ENCODE peak calls at places on chromosomes 1 and 21, in six cellular contexts. One of them, this sample, is unnamed.

GRCh38 chr1:174818951-174819350 is 180.8 kb upstream of the CACYBP start:
- DNase-seq in endothelial cell of umbilical vein: no peak
- DNase-seq in H1: no peak
- DNase-seq in K562: no peak
- DNase-seq in A549: no peak
- DNase-seq in HepG2: no peak
- DNase-seq in this sample: no peak

GRCh38 chr1:13823126-13823880 is 123.3 kb downstream of the PRDM2 start:
- DNase-seq in endothelial cell of umbilical vein: no peak
- DNase-seq in H1: no peak
- DNase-seq in K562: no peak
- DNase-seq in A549: no peak
- DNase-seq in HepG2: no peak
- DNase-seq in this sample: no peak

GRCh38 chr1:18191037-18191867 is 83.7 kb downstream of the IGSF21 start:
- DNase-seq in endothelial cell of umbilical vein: no peak
- DNase-seq in H1: no peak
- DNase-seq in K562: no peak
- DNase-seq in A549: no peak
- DNase-seq in HepG2: no peak
- DNase-seq in this sample: no peak

GRCh38 chr1:41805771-41806471 is 112.8 kb downstream of the HIVEP3 start:
- DNase-seq in endothelial cell of umbilical vein: no peak
- DNase-seq in H1: no peak
- DNase-seq in K562: no peak
- DNase-seq in A549: no peak
- DNase-seq in HepG2: no peak
- DNase-seq in this sample: no peak

GRCh38 chr1:202615501-202616354 is 94.5 kb downstream of the SYT2 start:
- DNase-seq in endothelial cell of umbilical vein: peak
- DNase-seq in H1: no peak
- DNase-seq in K562: no peak
- DNase-seq in A549: no peak
- DNase-seq in HepG2: no peak
- DNase-seq in this sample: no peak

GRCh38 chr1:206808615-206809014 is 36.3 kb upstream of the IL10 start:
- DNase-seq in endothelial cell of umbilical vein: no peak
- DNase-seq in H1: no peak
- DNase-seq in K562: peak
- DNase-seq in A549: no peak
- DNase-seq in HepG2: peak
- DNase-seq in this sample: no peak

GRCh38 chr21:45852886-45853400 is 128.6 kb upstream of the COL6A1 start:
- DNase-seq in endothelial cell of umbilical vein: no peak
- DNase-seq in H1: no peak
- DNase-seq in K562: no peak
- DNase-seq in A549: no peak
- DNase-seq in HepG2: no peak
- DNase-seq in this sample: no peak

GRCh38 chr21:17050156-17050555 is 462.7 kb upstream of the CXADR start:
- DNase-seq in endothelial cell of umbilical vein: no peak
- DNase-seq in H1: no peak
- DNase-seq in K562: no peak
- DNase-seq in A549: no peak
- DNase-seq in HepG2: no peak
- DNase-seq in this sample: no peak

GRCh38 chr1:82604524-82604923 is 803.8 kb downstream of the ADGRL2 start:
- DNase-seq in endothelial cell of umbilical vein: no peak
- DNase-seq in H1: no peak
- DNase-seq in K562: no peak
- DNase-seq in A549: no peak
- DNase-seq in HepG2: no peak
- DNase-seq in this sample: peak

GRCh38 chr1:107939256-107939655 is 25.7 kb downstream of the VAV3 start:
- DNase-seq in endothelial cell of umbilical vein: no peak
- DNase-seq in H1: no peak
- DNase-seq in K562: no peak
- DNase-seq in A549: no peak
- DNase-seq in HepG2: no peak
- DNase-seq in this sample: no peak

GRCh38 chr1:153353226-153353947 is 4.3 kb upstream of the S100A9 start:
- DNase-seq in endothelial cell of umbilical vein: no peak
- DNase-seq in H1: peak
- DNase-seq in K562: peak
- DNase-seq in A549: peak
- DNase-seq in HepG2: peak
- DNase-seq in this sample: peak

GRCh38 chr1:155078496-155079209 is at the start of gene EFNA3:
- DNase-seq in endothelial cell of umbilical vein: peak
- DNase-seq in H1: peak
- DNase-seq in K562: peak
- DNase-seq in A549: peak
- DNase-seq in HepG2: no peak
- DNase-seq in this sample: peak

GRCh38 chr1:44407430-44408180 is 2.5 kb downstream of the RNF220 start:
- DNase-seq in endothelial cell of umbilical vein: no peak
- DNase-seq in H1: peak
- DNase-seq in K562: no peak
- DNase-seq in A549: no peak
- DNase-seq in HepG2: no peak
- DNase-seq in this sample: peak

GRCh38 chr1:72066431-72066830 is 215.9 kb downstream of the NEGR1 start:
- DNase-seq in endothelial cell of umbilical vein: no peak
- DNase-seq in H1: no peak
- DNase-seq in K562: no peak
- DNase-seq in A549: no peak
- DNase-seq in HepG2: no peak
- DNase-seq in this sample: no peak

GRCh38 chr1:112618114-112618720 is 724 bp downstream of the ST7L start:
- DNase-seq in endothelial cell of umbilical vein: peak
- DNase-seq in H1: no peak
- DNase-seq in K562: no peak
- DNase-seq in A549: no peak
- DNase-seq in HepG2: no peak
- DNase-seq in this sample: no peak

GRCh38 chr1:81998165-81998564 is 197.4 kb downstream of the ADGRL2 start:
- DNase-seq in endothelial cell of umbilical vein: no peak
- DNase-seq in H1: no peak
- DNase-seq in K562: no peak
- DNase-seq in A549: no peak
- DNase-seq in HepG2: no peak
- DNase-seq in this sample: no peak

GRCh38 chr1:113804421-113805255 is 7.6 kb downstream of the RSBN1 start:
- DNase-seq in endothelial cell of umbilical vein: peak
- DNase-seq in H1: no peak
- DNase-seq in K562: peak
- DNase-seq in A549: peak
- DNase-seq in HepG2: peak
- DNase-seq in this sample: no peak

GRCh38 chr1:3012511-3013291 is 8.6 kb upstream of the ACTRT2 start:
- DNase-seq in endothelial cell of umbilical vein: no peak
- DNase-seq in H1: peak
- DNase-seq in K562: peak
- DNase-seq in A549: peak
- DNase-seq in HepG2: peak
- DNase-seq in this sample: peak

GRCh38 chr1:229648406-229648805 is 22.4 kb downstream of the URB2 start:
- DNase-seq in endothelial cell of umbilical vein: no peak
- DNase-seq in H1: no peak
- DNase-seq in K562: no peak
- DNase-seq in A549: no peak
- DNase-seq in HepG2: no peak
- DNase-seq in this sample: no peak

GRCh38 chr1:239112092-239112491 is 274.3 kb upstream of the CHRM3 start:
- DNase-seq in endothelial cell of umbilical vein: no peak
- DNase-seq in H1: no peak
- DNase-seq in K562: no peak
- DNase-seq in A549: no peak
- DNase-seq in HepG2: no peak
- DNase-seq in this sample: no peak
- TF ChIP-seq JUN in endothelial cell of umbilical vein: no peak
- TF ChIP-seq JUN in H1: no peak
- TF ChIP-seq JUN in K562: no peak
- TF ChIP-seq JUN in A549: no peak
- TF ChIP-seq JUN in HepG2: no peak
- TF ChIP-seq JUN in this sample: no peak

DNA sequence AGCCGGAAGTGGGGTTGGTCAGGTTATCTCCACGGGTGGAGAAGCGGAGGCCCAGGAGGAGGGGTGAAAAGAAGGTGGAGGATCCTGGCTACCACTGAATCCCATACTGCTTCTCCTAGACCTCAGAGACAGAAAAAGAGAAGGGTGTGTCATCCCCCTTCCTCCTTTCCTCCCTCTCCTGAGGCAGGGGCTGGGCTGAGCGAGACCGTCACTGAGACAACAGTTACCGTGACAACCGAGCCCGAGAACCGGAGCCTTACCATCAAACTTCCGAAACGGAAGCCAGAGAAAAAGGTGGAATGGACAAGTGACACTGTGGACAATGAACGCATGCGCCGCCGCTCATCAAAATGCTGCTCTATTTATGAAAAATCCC is 42.1 kb upstream of the NBPF3 start:
- DNase-seq in endothelial cell of umbilical vein: no peak
- DNase-seq in H1: peak
- DNase-seq in K562: peak
- DNase-seq in A549: no peak
- DNase-seq in HepG2: no peak
- DNase-seq in this sample: peak
- TF ChIP-seq JUN in endothelial cell of umbilical vein: no peak
- TF ChIP-seq JUN in H1: no peak
- TF ChIP-seq JUN in K562: no peak
- TF ChIP-seq JUN in A549: no peak
- TF ChIP-seq JUN in HepG2: no peak
- TF ChIP-seq JUN in this sample: no peak

GRCh38 chr1:64877151-64877550 is 89.2 kb downstream of the JAK1 start:
- DNase-seq in endothelial cell of umbilical vein: no peak
- DNase-seq in H1: no peak
- DNase-seq in K562: no peak
- DNase-seq in A549: no peak
- DNase-seq in HepG2: no peak
- DNase-seq in this sample: no peak
- TF ChIP-seq JUN in endothelial cell of umbilical vein: no peak
- TF ChIP-seq JUN in H1: no peak
- TF ChIP-seq JUN in K562: no peak
- TF ChIP-seq JUN in A549: no peak
- TF ChIP-seq JUN in HepG2: no peak
- TF ChIP-seq JUN in this sample: no peak

DNA sequence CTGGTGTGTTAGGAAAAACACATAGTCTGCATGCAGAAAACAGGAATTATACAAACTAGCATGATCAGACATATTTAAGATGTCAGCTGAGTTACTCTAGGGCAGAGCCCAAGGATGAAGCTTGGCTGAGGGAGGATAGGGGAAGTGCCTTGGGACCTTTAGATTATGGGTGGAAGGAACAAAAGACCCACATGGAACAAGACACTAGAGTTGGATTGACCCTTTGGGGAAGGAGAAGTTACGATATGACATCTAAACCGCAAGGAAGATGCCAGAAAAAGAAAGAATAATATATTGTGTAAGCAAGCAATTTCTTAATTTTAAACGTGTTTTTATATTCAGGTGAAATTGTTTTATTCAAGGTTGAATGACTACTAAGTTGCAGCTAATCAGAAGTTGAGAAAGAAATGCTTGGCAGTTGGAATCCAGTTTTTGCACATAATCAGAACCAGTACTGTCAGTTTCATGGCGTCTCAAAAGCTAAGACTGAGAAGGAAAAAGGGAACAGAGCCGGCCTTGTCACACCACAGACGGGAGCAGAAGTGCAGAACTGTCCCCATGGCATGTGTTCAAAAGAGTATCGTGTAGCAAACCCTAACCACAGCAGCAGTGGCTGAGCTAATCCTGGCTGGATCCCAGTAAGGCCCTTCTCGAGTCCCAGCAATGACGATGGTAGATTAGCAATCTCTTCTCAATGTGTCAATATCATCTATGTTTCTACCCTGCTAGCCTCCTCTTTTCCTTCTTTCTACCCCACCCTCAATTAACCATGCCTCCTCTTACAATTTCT is 31.2 kb upstream of the IFNAR2 start:
- DNase-seq in endothelial cell of umbilical vein: no peak
- DNase-seq in H1: no peak
- DNase-seq in K562: no peak
- DNase-seq in A549: no peak
- DNase-seq in HepG2: no peak
- DNase-seq in this sample: no peak
- TF ChIP-seq JUN in endothelial cell of umbilical vein: no peak
- TF ChIP-seq JUN in H1: no peak
- TF ChIP-seq JUN in K562: no peak
- TF ChIP-seq JUN in A549: no peak
- TF ChIP-seq JUN in HepG2: no peak
- TF ChIP-seq JUN in this sample: no peak

GRCh38 chr1:59698386-59698785 is 116.4 kb upstream of the HOOK1 start:
- DNase-seq in endothelial cell of umbilical vein: no peak
- DNase-seq in H1: no peak
- DNase-seq in K562: no peak
- DNase-seq in A549: no peak
- DNase-seq in HepG2: no peak
- DNase-seq in this sample: no peak

GRCh38 chr1:59699227-59699847 is 115.4 kb upstream of the HOOK1 start:
- DNase-seq in endothelial cell of umbilical vein: peak
- DNase-seq in H1: no peak
- DNase-seq in K562: peak
- DNase-seq in A549: peak
- DNase-seq in HepG2: peak
- DNase-seq in this sample: no peak

GRCh38 chr1:59695301-59695700 is 119.4 kb upstream of the HOOK1 start:
- DNase-seq in endothelial cell of umbilical vein: no peak
- DNase-seq in H1: no peak
- DNase-seq in K562: no peak
- DNase-seq in A549: no peak
- DNase-seq in HepG2: no peak
- DNase-seq in this sample: no peak

GRCh38 chr1:59697138-59697811 is 117.5 kb upstream of the HOOK1 start:
- DNase-seq in endothelial cell of umbilical vein: peak
- DNase-seq in H1: no peak
- DNase-seq in K562: no peak
- DNase-seq in A549: no peak
- DNase-seq in HepG2: peak
- DNase-seq in this sample: no peak

DNA sequence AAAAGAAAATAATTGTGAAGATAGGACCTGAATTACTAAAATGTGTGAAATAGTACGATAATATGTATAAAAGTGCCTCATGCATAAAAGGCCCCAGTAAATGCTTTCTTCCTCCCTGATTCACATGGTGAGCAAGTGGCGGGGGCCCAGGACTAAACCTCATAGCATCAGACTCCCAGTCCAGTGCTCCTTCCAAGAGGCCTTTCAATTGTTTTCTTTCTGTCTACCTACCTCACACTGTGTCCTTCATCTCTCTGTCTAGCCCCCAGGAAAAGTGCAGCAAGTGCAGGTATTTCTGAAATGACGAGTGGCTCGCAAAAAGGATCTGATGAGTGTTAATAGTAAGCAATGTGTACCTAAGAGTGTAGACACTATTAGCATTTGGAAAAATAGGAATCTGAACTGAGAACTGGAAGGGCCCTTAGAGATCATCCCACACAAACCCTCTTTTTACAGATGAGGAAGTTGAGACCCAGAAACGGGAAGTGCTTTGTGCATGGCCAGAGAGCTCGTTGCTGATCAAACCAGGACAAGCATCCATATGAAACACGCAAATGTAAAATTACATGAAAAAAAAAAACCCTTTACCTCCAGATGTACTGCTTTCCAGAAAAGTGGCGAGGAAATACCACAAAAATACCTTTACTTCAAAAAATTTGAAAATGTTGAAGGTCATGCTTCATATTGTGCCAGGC is 118.2 kb upstream of the HOOK1 start:
- DNase-seq in endothelial cell of umbilical vein: no peak
- DNase-seq in H1: no peak
- DNase-seq in K562: no peak
- DNase-seq in A549: no peak
- DNase-seq in HepG2: no peak
- DNase-seq in this sample: no peak
- TF ChIP-seq JUN in endothelial cell of umbilical vein: no peak
- TF ChIP-seq JUN in H1: no peak
- TF ChIP-seq JUN in K562: no peak
- TF ChIP-seq JUN in A549: no peak
- TF ChIP-seq JUN in HepG2: no peak
- TF ChIP-seq JUN in this sample: no peak

This sample was measured in WTC11.